ENCODE peak calls at places on chromosomes 16 and 17, in six cellular contexts. X, C, Q, F, A and H are unnamed samples.

GRCh38 chr16:14530046-14530445 is 100.0 kb downstream of the PARN start:
- DNase-seq in X (no peak), C (no peak), Q (no peak), F (no peak), A (no peak), H (no peak)

GRCh38 chr16:19468300-19468699 is 50.6 kb downstream of the TMC5 start:
- DNase-seq in X (no peak), C (no peak), Q (no peak), F (no peak), A (no peak), H (no peak)

GRCh38 chr16:50252874-50253510 is 13.4 kb upstream of the ADCY7 start:
- DNase-seq in X (no peak), C (no peak), Q (no peak), F (no peak), A (no peak), H (no peak)

GRCh38 chr17:38922538-38923291 is 2.7 kb upstream of the LASP1NB start:
- DNase-seq in X (no peak), C (peak), Q (peak), F (no peak), A (peak), H (peak)

GRCh38 chr17:7432296-7432695 is 2.9 kb upstream of the TMEM102 start:
- DNase-seq in X (no peak), C (no peak), Q (no peak), F (no peak), A (no peak), H (no peak)

GRCh38 chr16:28865722-28866453 is 2.2 kb downstream of the SH2B1 start:
- DNase-seq in X (no peak), C (no peak), Q (no peak), F (no peak), A (no peak), H (no peak)

GRCh38 chr16:50467943-50468748 is 80.0 kb upstream of the NKD1 start:
- DNase-seq in X (peak), C (no peak), Q (no peak), F (no peak), A (peak), H (peak)

GRCh38 chr17:36824678-36825091 is 112.6 kb upstream of the LHX1 start:
- DNase-seq in X (peak), C (no peak), Q (no peak), F (no peak), A (no peak), H (no peak)

GRCh38 chr17:1455291-1455747 is 713 bp downstream of the CRK start:
- DNase-seq in X (peak), C (peak), Q (peak), F (peak), A (peak), H (peak)

GRCh38 chr16:85457366-85457765 is 155.8 kb upstream of the GSE1 start:
- DNase-seq in X (no peak), C (peak), Q (no peak), F (no peak), A (no peak), H (peak)

GRCh38 chr17:69474171-69474831 is 59.8 kb downstream of the MAP2K6 start:
- DNase-seq in X (no peak), C (peak), Q (no peak), F (no peak), A (peak), H (peak)

GRCh38 chr16:69563605-69564580 is 1.9 kb upstream of the NFAT5 start:
- DNase-seq in X (peak), C (peak), Q (no peak), F (peak), A (peak), H (no peak)

GRCh38 chr16:16797239-16797638 is 418.3 kb downstream of the NPIPA7 start:
- DNase-seq in X (peak), C (peak), Q (no peak), F (no peak), A (peak), H (no peak)

GRCh38 chr17:4960279-4960922 is 7.2 kb downstream of the SPAG7 start:
- DNase-seq in X (no peak), C (no peak), Q (no peak), F (no peak), A (no peak), H (no peak)

GRCh38 chr16:49519008-49519656 is 145.5 kb downstream of the C16orf78 start:
- DNase-seq in X (no peak), C (no peak), Q (no peak), F (no peak), A (no peak), H (no peak)

GRCh38 chr17:17849147-17849820 is 12.5 kb upstream of the SREBF1 start:
- DNase-seq in X (peak), C (no peak), Q (peak), F (peak), A (no peak), H (peak)

GRCh38 chr16:48295493-48296281 is 48.3 kb upstream of the ABCC11 start:
- DNase-seq in X (no peak), C (no peak), Q (no peak), F (no peak), A (no peak), H (no peak)

GRCh38 chr16:82544378-82544777 is 82.4 kb upstream of the CDH13 start:
- DNase-seq in X (no peak), C (no peak), Q (no peak), F (no peak), A (no peak), H (no peak)

GRCh38 chr17:7716901-7717755 is at the start of gene DNAH2:
- DNase-seq in X (peak), C (peak), Q (peak), F (no peak), A (peak), H (peak)

GRCh38 chr17:44256671-44257070 is 11.3 kb downstream of the SLC4A1 start:
- DNase-seq in X (no peak), C (no peak), Q (no peak), F (no peak), A (no peak), H (no peak)

GRCh38 chr17:81335388-81336157 is 40.5 kb upstream of the SLC38A10 start:
- DNase-seq in X (no peak), C (no peak), Q (no peak), F (no peak), A (no peak), H (no peak)

GRCh38 chr17:7885357-7886226 is 3.0 kb upstream of the CHD3 start:
- DNase-seq in X (peak), C (peak), Q (peak), F (peak), A (peak), H (peak)

GRCh38 chr17:73588291-73589095 is 55.8 kb downstream of the SDK2 start:
- DNase-seq in X (no peak), C (no peak), Q (no peak), F (no peak), A (no peak), H (no peak)

GRCh38 chr17:14429084-14429483 is 128.2 kb downstream of the HS3ST3B1 start:
- DNase-seq in X (peak), C (no peak), Q (no peak), F (no peak), A (no peak), H (no peak)